ENCODE peak calls at places on chromosomes 4 and X, in seven cellular contexts. One of them, this sample, is unnamed.

GRCh38 chrX:12978205-12979010 is 3.5 kb downstream of the TMSB4X start:
- DNase-seq in heart right ventricle: peak; percentile 18
- DNase-seq in aorta: peak; percentile 72
- DNase-seq in endodermal cell: peak; percentile 91
- DNase-seq in foreskin fibroblast: peak; percentile 89
- DNase-seq in lower leg skin: no peak
- DNase-seq in A549: peak; percentile 81
- DNase-seq in this sample: peak; percentile 45

GRCh38 chrX:111375747-111376146 is 36.2 kb downstream of the DCX start:
- DNase-seq in heart right ventricle: no peak
- DNase-seq in aorta: no peak
- DNase-seq in endodermal cell: no peak
- DNase-seq in foreskin fibroblast: no peak
- DNase-seq in lower leg skin: no peak
- DNase-seq in A549: no peak
- DNase-seq in this sample: no peak

GRCh38 chrX:15854080-15854655 is 445 bp downstream of the AP1S2 start:
- DNase-seq in heart right ventricle: peak; percentile 48
- DNase-seq in aorta: peak; percentile 75
- DNase-seq in endodermal cell: peak; percentile 85
- DNase-seq in foreskin fibroblast: peak; percentile 40
- DNase-seq in lower leg skin: peak; percentile 16
- DNase-seq in A549: peak; percentile 39
- DNase-seq in this sample: peak; percentile 63

GRCh38 chr4:184860018-184860530 is 34.3 kb upstream of the ACSL1 start:
- DNase-seq in heart right ventricle: no peak
- DNase-seq in aorta: no peak
- DNase-seq in endodermal cell: no peak
- DNase-seq in foreskin fibroblast: no peak
- DNase-seq in lower leg skin: no peak
- DNase-seq in A549: no peak
- DNase-seq in this sample: no peak

GRCh38 chrX:134693644-134694043 is 35.4 kb upstream of the PLAC1 start:
- DNase-seq in heart right ventricle: no peak
- DNase-seq in aorta: no peak
- DNase-seq in endodermal cell: no peak
- DNase-seq in foreskin fibroblast: no peak
- DNase-seq in lower leg skin: no peak
- DNase-seq in A549: no peak
- DNase-seq in this sample: no peak

GRCh38 chrX:21831496-21831895 is 7.9 kb upstream of the MBTPS2 start:
- DNase-seq in heart right ventricle: no peak
- DNase-seq in aorta: no peak
- DNase-seq in endodermal cell: no peak
- DNase-seq in foreskin fibroblast: no peak
- DNase-seq in lower leg skin: no peak
- DNase-seq in A549: no peak
- DNase-seq in this sample: no peak

GRCh38 chr4:40608628-40609027 is 21.0 kb downstream of the RBM47 start:
- DNase-seq in heart right ventricle: no peak
- DNase-seq in aorta: no peak
- DNase-seq in endodermal cell: no peak
- DNase-seq in foreskin fibroblast: peak; percentile 10
- DNase-seq in lower leg skin: no peak
- DNase-seq in A549: no peak
- DNase-seq in this sample: no peak

GRCh38 chr4:187171731-187172339 is 448.2 kb upstream of the FAT1 start:
- DNase-seq in heart right ventricle: no peak
- DNase-seq in aorta: no peak
- DNase-seq in endodermal cell: no peak
- DNase-seq in foreskin fibroblast: peak; percentile 74
- DNase-seq in lower leg skin: no peak
- DNase-seq in A549: no peak
- DNase-seq in this sample: no peak

GRCh38 chrX:53481816-53482485 is 47.8 kb upstream of the HSD17B10 start:
- DNase-seq in heart right ventricle: peak; percentile 12
- DNase-seq in aorta: no peak
- DNase-seq in endodermal cell: peak; percentile 84
- DNase-seq in foreskin fibroblast: peak; percentile 72
- DNase-seq in lower leg skin: peak; percentile 36
- DNase-seq in A549: peak; percentile 78
- DNase-seq in this sample: no peak

GRCh38 chr4:113809313-113809712 is 47.8 kb upstream of the CAMK2D start:
- DNase-seq in heart right ventricle: peak; percentile 14
- DNase-seq in aorta: peak; percentile 68
- DNase-seq in endodermal cell: no peak
- DNase-seq in foreskin fibroblast: peak; percentile 68
- DNase-seq in lower leg skin: peak; percentile 45
- DNase-seq in A549: no peak
- DNase-seq in this sample: no peak

GRCh38 chr4:173264245-173264959 is 69.8 kb downstream of the HMGB2 start:
- DNase-seq in heart right ventricle: peak; percentile 29
- DNase-seq in aorta: no peak
- DNase-seq in endodermal cell: peak; percentile 20
- DNase-seq in foreskin fibroblast: peak; percentile 89
- DNase-seq in lower leg skin: no peak
- DNase-seq in A549: no peak
- DNase-seq in this sample: peak; percentile 73

GRCh38 chrX:8607326-8607725 is 124.6 kb downstream of the ANOS1 start:
- DNase-seq in heart right ventricle: no peak
- DNase-seq in aorta: no peak
- DNase-seq in endodermal cell: no peak
- DNase-seq in foreskin fibroblast: peak; percentile 67
- DNase-seq in lower leg skin: no peak
- DNase-seq in A549: no peak
- DNase-seq in this sample: no peak

GRCh38 chr4:185127021-185127925 is 15.8 kb upstream of the SLC25A4 start:
- DNase-seq in heart right ventricle: no peak
- DNase-seq in aorta: peak; percentile 55
- DNase-seq in endodermal cell: peak; percentile 84
- DNase-seq in foreskin fibroblast: peak; percentile 47
- DNase-seq in lower leg skin: no peak
- DNase-seq in A549: peak; percentile 28
- DNase-seq in this sample: peak; percentile 61

GRCh38 chr4:10656988-10657387 is 27.6 kb downstream of the CLNK start:
- DNase-seq in heart right ventricle: no peak
- DNase-seq in aorta: no peak
- DNase-seq in endodermal cell: no peak
- DNase-seq in foreskin fibroblast: no peak
- DNase-seq in lower leg skin: no peak
- DNase-seq in A549: no peak
- DNase-seq in this sample: no peak

GRCh38 chrX:42944381-42944998 is 166.5 kb upstream of the PPP1R2C start:
- DNase-seq in heart right ventricle: no peak
- DNase-seq in aorta: no peak
- DNase-seq in endodermal cell: no peak
- DNase-seq in foreskin fibroblast: no peak
- DNase-seq in lower leg skin: no peak
- DNase-seq in A549: no peak
- DNase-seq in this sample: no peak

GRCh38 chrX:42941671-42942070 is 163.7 kb upstream of the PPP1R2C start:
- DNase-seq in heart right ventricle: no peak
- DNase-seq in aorta: no peak
- DNase-seq in endodermal cell: no peak
- DNase-seq in foreskin fibroblast: no peak
- DNase-seq in lower leg skin: no peak
- DNase-seq in A549: no peak
- DNase-seq in this sample: no peak

GRCh38 chrX:42948723-42949122 is 170.8 kb upstream of the PPP1R2C start:
- DNase-seq in heart right ventricle: no peak
- DNase-seq in aorta: no peak
- DNase-seq in endodermal cell: peak; percentile 62
- DNase-seq in foreskin fibroblast: no peak
- DNase-seq in lower leg skin: no peak
- DNase-seq in A549: no peak
- DNase-seq in this sample: no peak

GRCh38 chrX:42943051-42943450 is 165.1 kb upstream of the PPP1R2C start:
- DNase-seq in heart right ventricle: no peak
- DNase-seq in aorta: no peak
- DNase-seq in endodermal cell: no peak
- DNase-seq in foreskin fibroblast: no peak
- DNase-seq in lower leg skin: no peak
- DNase-seq in A549: no peak
- DNase-seq in this sample: no peak

GRCh38 chrX:42946544-42947223 is 168.7 kb upstream of the PPP1R2C start:
- DNase-seq in heart right ventricle: no peak
- DNase-seq in aorta: no peak
- DNase-seq in endodermal cell: no peak
- DNase-seq in foreskin fibroblast: no peak
- DNase-seq in lower leg skin: no peak
- DNase-seq in A549: no peak
- DNase-seq in this sample: no peak
- H3K4me3 ChIP-seq in heart right ventricle: peak overlapping the region; percentile 8
- H3K4me3 ChIP-seq in aorta: no peak overlapping the region
- H3K4me3 ChIP-seq in endodermal cell: no peak overlapping the region
- H3K4me3 ChIP-seq in foreskin fibroblast: no peak overlapping the region
- H3K4me3 ChIP-seq in lower leg skin: no peak overlapping the region
- H3K4me3 ChIP-seq in A549: no peak overlapping the region
- H3K4me3 ChIP-seq in this sample: no peak overlapping the region

GRCh38 chr4:156945532-156945931 is 26.1 kb downstream of the PDGFC start:
- DNase-seq in heart right ventricle: no peak
- DNase-seq in aorta: no peak
- DNase-seq in endodermal cell: no peak
- DNase-seq in foreskin fibroblast: peak; percentile 53
- DNase-seq in lower leg skin: no peak
- DNase-seq in A549: no peak
- DNase-seq in this sample: no peak
- H3K4me3 ChIP-seq in heart right ventricle: no peak overlapping the region
- H3K4me3 ChIP-seq in aorta: no peak overlapping the region
- H3K4me3 ChIP-seq in endodermal cell: no peak overlapping the region
- H3K4me3 ChIP-seq in foreskin fibroblast: no peak overlapping the region
- H3K4me3 ChIP-seq in lower leg skin: no peak overlapping the region
- H3K4me3 ChIP-seq in A549: no peak overlapping the region
- H3K4me3 ChIP-seq in this sample: no peak overlapping the region

GRCh38 chrX:40143987-40144386 is 46.2 kb upstream of the BCOR start:
- DNase-seq in heart right ventricle: no peak
- DNase-seq in aorta: no peak
- DNase-seq in endodermal cell: peak; percentile 38
- DNase-seq in foreskin fibroblast: no peak
- DNase-seq in lower leg skin: no peak
- DNase-seq in A549: no peak
- DNase-seq in this sample: no peak
- H3K4me3 ChIP-seq in heart right ventricle: no peak overlapping the region
- H3K4me3 ChIP-seq in aorta: no peak overlapping the region
- H3K4me3 ChIP-seq in endodermal cell: no peak overlapping the region
- H3K4me3 ChIP-seq in foreskin fibroblast: no peak overlapping the region
- H3K4me3 ChIP-seq in lower leg skin: no peak overlapping the region
- H3K4me3 ChIP-seq in A549: no peak overlapping the region
- H3K4me3 ChIP-seq in this sample: no peak overlapping the region

GRCh38 chrX:131330735-131331134 is 41.6 kb upstream of the IGSF1 start:
- DNase-seq in heart right ventricle: no peak
- DNase-seq in aorta: no peak
- DNase-seq in endodermal cell: no peak
- DNase-seq in foreskin fibroblast: no peak
- DNase-seq in lower leg skin: no peak
- DNase-seq in A549: no peak
- DNase-seq in this sample: no peak
- H3K4me3 ChIP-seq in heart right ventricle: no peak overlapping the region
- H3K4me3 ChIP-seq in aorta: no peak overlapping the region
- H3K4me3 ChIP-seq in endodermal cell: no peak overlapping the region
- H3K4me3 ChIP-seq in foreskin fibroblast: no peak overlapping the region
- H3K4me3 ChIP-seq in lower leg skin: no peak overlapping the region
- H3K4me3 ChIP-seq in A549: no peak overlapping the region
- H3K4me3 ChIP-seq in this sample: no peak overlapping the region

GRCh38 chr4:121397434-121397833 is 16.6 kb upstream of the QRFPR start:
- DNase-seq in heart right ventricle: no peak
- DNase-seq in aorta: no peak
- DNase-seq in endodermal cell: no peak
- DNase-seq in foreskin fibroblast: no peak
- DNase-seq in lower leg skin: no peak
- DNase-seq in A549: no peak
- DNase-seq in this sample: no peak
- H3K4me3 ChIP-seq in heart right ventricle: no peak overlapping the region
- H3K4me3 ChIP-seq in aorta: no peak overlapping the region
- H3K4me3 ChIP-seq in endodermal cell: no peak overlapping the region
- H3K4me3 ChIP-seq in foreskin fibroblast: no peak overlapping the region
- H3K4me3 ChIP-seq in lower leg skin: no peak overlapping the region
- H3K4me3 ChIP-seq in A549: no peak overlapping the region
- H3K4me3 ChIP-seq in this sample: no peak overlapping the region

DNA sequence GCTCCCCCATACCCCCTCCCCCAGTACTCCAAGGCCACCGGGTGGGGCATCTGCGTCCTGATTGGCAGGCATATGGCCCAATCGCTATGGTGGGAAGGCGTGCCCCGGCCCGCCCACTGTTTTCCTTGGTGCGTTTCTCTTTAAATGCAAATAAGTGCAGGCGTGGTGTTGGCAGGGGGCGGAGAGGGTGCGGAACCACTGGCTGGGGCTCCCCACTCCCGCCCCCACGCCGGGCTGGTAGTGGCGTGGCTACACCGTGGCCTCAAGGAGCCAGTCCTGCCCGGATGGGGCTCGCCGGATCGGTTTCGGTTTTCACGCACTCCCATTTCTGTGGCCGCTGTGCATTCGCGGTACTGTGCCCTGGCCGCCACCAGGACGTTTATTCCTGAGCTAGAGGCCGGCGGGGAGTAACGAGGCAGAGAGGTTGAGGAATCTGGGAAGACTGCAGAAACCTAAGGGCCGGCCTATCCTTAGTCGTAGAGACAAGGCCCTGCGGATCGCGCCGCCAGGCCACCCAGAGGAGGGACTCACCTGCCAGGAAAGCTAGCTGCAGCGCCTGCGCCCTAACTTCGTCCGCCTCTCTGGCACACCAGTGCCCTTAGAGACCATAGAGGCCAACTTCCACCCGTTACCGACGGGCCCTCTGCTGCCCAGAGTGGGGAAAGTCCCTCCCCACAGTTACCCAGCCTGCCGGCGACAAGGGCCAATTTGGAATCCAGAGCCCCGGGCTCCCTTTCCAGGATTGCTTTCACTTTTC is 405 bp upstream of the AMER1 start:
- DNase-seq in heart right ventricle: peak; percentile 92
- DNase-seq in aorta: peak; percentile 96
- DNase-seq in endodermal cell: peak; percentile 96
- DNase-seq in foreskin fibroblast: peak; percentile 94
- DNase-seq in lower leg skin: peak; percentile 93
- DNase-seq in A549: peak; percentile 93
- DNase-seq in this sample: peak; percentile 95
- H3K4me3 ChIP-seq in heart right ventricle: peak overlapping the region; percentile 76
- H3K4me3 ChIP-seq in aorta: peak overlapping the region; percentile 74
- H3K4me3 ChIP-seq in endodermal cell: peak overlapping the region; percentile 77
- H3K4me3 ChIP-seq in foreskin fibroblast: peak overlapping the region; percentile 63
- H3K4me3 ChIP-seq in lower leg skin: peak overlapping the region; percentile 28
- H3K4me3 ChIP-seq in A549: peak overlapping the region; percentile 91
- H3K4me3 ChIP-seq in this sample: peak overlapping the region; percentile 72